ENCODE peak calls at places on chromosomes 6 and 20, in five cellular contexts. Y is SHP77; C is Right ventricle myocardium superior; K is stimulated activated CD4-positive, alpha-beta T cell treated with anti-CD3 and anti-CD28 coated beads, Interleukin-1b, Interleukin-23, amount 100 ng/mL, for 48 hours; J is retina. B is an unnamed sample.

GRCh38 chr6:101666256-101666655 is 272.7 kb downstream of the GRIK2 start:
- DNase-seq in Y (no peak), J (no peak), C (no peak), K (no peak), B (no peak)

GRCh38 chr6:140849441-140849840 is 1283.3 kb upstream of the GJE1 start:
- DNase-seq in K (no peak), C (no peak), Y (no peak), J (no peak), B (no peak)

GRCh38 chr6:37083243-37084138 is 78.0 kb downstream of the FGD2 start:
- DNase-seq in K (no peak), Y (no peak), J (peak), C (peak), B (no peak)

GRCh38 chr6:75345413-75345812 is 60.8 kb upstream of the TMEM30A start:
- DNase-seq in Y (no peak), K (no peak), C (no peak), J (no peak), B (no peak)

GRCh38 chr6:100232791-100233573 is 231.7 kb downstream of the SIM1 start:
- DNase-seq in J (no peak), Y (no peak), K (no peak), C (no peak), B (no peak)

GRCh38 chr20:51457281-51457932 is 85.1 kb downstream of the NFATC2 start:
- DNase-seq in K (no peak), J (no peak), C (peak), Y (no peak), B (no peak)

GRCh38 chr6:4133941-4134838 is 1.2 kb downstream of the ECI2 start:
- DNase-seq in C (peak), K (peak), Y (peak), J (peak), B (peak)

GRCh38 chr6:45504947-45505346 is 127.2 kb upstream of the SUPT3H start:
- DNase-seq in K (no peak), J (peak), C (no peak), Y (peak), B (peak)

GRCh38 chr6:87763901-87764300 is 61.9 kb upstream of the AKIRIN2 start:
- DNase-seq in J (no peak), C (no peak), Y (no peak), K (no peak), B (no peak)

GRCh38 chr6:4668271-4669179 is 107.7 kb upstream of the CDYL start:
- DNase-seq in C (no peak), J (no peak), K (no peak), Y (no peak), B (no peak)

B was measured in iPS-NIHi11.